ENCODE peak calls at places on chromosomes 7 and 10, in eight cellular contexts. B, M, G, J, R, W, Y and Z are unnamed samples.

GRCh38 chr10:103542764-103543616 is 49.5 kb downstream of the NEURL1 start:
- DNase-seq in B (peak), M (peak), G (no peak), J (peak), R (no peak), W (no peak), Y (no peak), Z (peak)

GRCh38 chr7:84102213-84102612 is 92.4 kb downstream of the SEMA3A start:
- DNase-seq in B (no peak), M (no peak), G (no peak), J (no peak), R (no peak), W (no peak), Y (no peak), Z (no peak)

GRCh38 chr10:13346912-13347234 is 1.2 kb downstream of the SEPHS1 start:
- DNase-seq in B (no peak), M (no peak), G (no peak), J (no peak), R (no peak), W (no peak), Y (no peak), Z (peak)

GRCh38 chr7:40232242-40232929 is 97.6 kb downstream of the SUGCT start:
- DNase-seq in B (peak), M (peak), G (no peak), J (no peak), R (no peak), W (peak), Y (no peak), Z (no peak)

GRCh38 chr10:1557081-1557480 is 180.2 kb downstream of the ADARB2 start:
- DNase-seq in B (no peak), M (no peak), G (no peak), J (no peak), R (no peak), W (no peak), Y (no peak), Z (no peak)

GRCh38 chr10:119259345-119259744 is 52.0 kb downstream of the GRK5 start:
- DNase-seq in B (no peak), M (no peak), G (no peak), J (no peak), R (no peak), W (no peak), Y (no peak), Z (no peak)

GRCh38 chr7:43594020-43594419 is 11.1 kb downstream of the STK17A start:
- DNase-seq in B (no peak), M (no peak), G (no peak), J (no peak), R (no peak), W (no peak), Y (no peak), Z (no peak)

GRCh38 chr10:50552308-50552707 is 71.4 kb downstream of the SGMS1 start:
- DNase-seq in B (no peak), M (no peak), G (no peak), J (no peak), R (no peak), W (no peak), Y (no peak), Z (no peak)

GRCh38 chr7:78924581-78924980 is 528.9 kb downstream of the MAGI2 start:
- DNase-seq in B (peak), M (no peak), G (no peak), J (no peak), R (no peak), W (peak), Y (no peak), Z (no peak)

GRCh38 chr10:16381083-16381482 is 55.7 kb upstream of the PTER start:
- DNase-seq in B (peak), M (no peak), G (no peak), J (no peak), R (peak), W (no peak), Y (no peak), Z (no peak)

GRCh38 chr7:12403287-12404181 is at the start of gene VWDE:
- DNase-seq in B (peak), M (peak), G (peak), J (peak), R (no peak), W (no peak), Y (peak), Z (peak)

GRCh38 chr7:157792954-157793353 is 456.1 kb downstream of the DNAJB6 start:
- DNase-seq in B (no peak), M (no peak), G (no peak), J (no peak), R (no peak), W (no peak), Y (no peak), Z (no peak)

GRCh38 chr7:41472427-41473125 is 230.3 kb downstream of the INHBA start:
- DNase-seq in B (no peak), M (no peak), G (no peak), J (no peak), R (no peak), W (no peak), Y (no peak), Z (no peak)

GRCh38 chr10:125005312-125006187 is 63.6 kb downstream of the ZRANB1 start:
- DNase-seq in B (no peak), M (no peak), G (no peak), J (no peak), R (no peak), W (no peak), Y (no peak), Z (no peak)

GRCh38 chr7:108004220-108005142 is 1.5 kb upstream of the LAMB1 start:
- DNase-seq in B (no peak), M (no peak), G (no peak), J (no peak), R (peak), W (no peak), Y (no peak), Z (no peak)

GRCh38 chr7:128859232-128860157 is 3.2 kb upstream of the ATP6V1F start:
- DNase-seq in B (no peak), M (no peak), G (no peak), J (no peak), R (no peak), W (no peak), Y (no peak), Z (no peak)

GRCh38 chr7:12729112-12729511 is 41.7 kb downstream of the ARL4A start:
- DNase-seq in B (peak), M (peak), G (no peak), J (no peak), R (no peak), W (peak), Y (peak), Z (no peak)

GRCh38 chr7:101629171-101629570 is at the start of gene MYL10:
- DNase-seq in B (no peak), M (no peak), G (no peak), J (no peak), R (no peak), W (no peak), Y (no peak), Z (no peak)

GRCh38 chr10:29698766-29699490 is 64.2 kb upstream of the SVIL start:
- DNase-seq in B (no peak), M (no peak), G (no peak), J (no peak), R (no peak), W (no peak), Y (no peak), Z (no peak)

GRCh38 chr10:57395921-57396320 is 871.8 kb downstream of the IPMK start:
- DNase-seq in B (no peak), M (no peak), G (no peak), J (no peak), R (no peak), W (no peak), Y (no peak), Z (no peak)

GRCh38 chr7:24035653-24036414 is 248.2 kb upstream of the NPY start:
- DNase-seq in B (no peak), M (no peak), G (no peak), J (no peak), R (no peak), W (no peak), Y (no peak), Z (no peak)

GRCh38 chr10:64708920-64709681 is 1187.9 kb downstream of the REEP3 start:
- DNase-seq in B (no peak), M (no peak), G (no peak), J (no peak), R (no peak), W (no peak), Y (no peak), Z (no peak)

GRCh38 chr10:113179966-113180365 is 229.9 kb downstream of the TCF7L2 start:
- DNase-seq in B (no peak), M (no peak), G (no peak), J (no peak), R (no peak), W (no peak), Y (no peak), Z (no peak)

GRCh38 chr10:91596821-91597396 is 36.0 kb downstream of the PPP1R3C start:
- DNase-seq in B (peak), M (no peak), G (no peak), J (no peak), R (no peak), W (no peak), Y (no peak), Z (no peak)

GRCh38 chr10:119241066-119241465 is 33.7 kb downstream of the GRK5 start:
- DNase-seq in B (no peak), M (no peak), G (no peak), J (no peak), R (no peak), W (no peak), Y (no peak), Z (no peak)

GRCh38 chr7:111388912-111389311 is 173.4 kb downstream of the IMMP2L start:
- DNase-seq in B (no peak), M (no peak), G (no peak), J (no peak), R (no peak), W (no peak), Y (no peak), Z (no peak)

GRCh38 chr7:32890553-32891045 is 961 bp downstream of the KBTBD2 start:
- DNase-seq in B (peak), M (peak), G (peak), J (no peak), R (no peak), W (peak), Y (peak), Z (no peak)